ENCODE peak calls at places on chromosome 13, in five cellular contexts. B is T-helper 17 cell; D is tibial nerve; A is stimulated activated CD4-positive, alpha-beta T cell treated with anti-CD3 and anti-CD28 coated beads, Interleukin-4, amount 100 ng/mL, for 48 hours; O is stimulated activated CD8-positive, alpha-beta memory T cell treated with anti-CD3 and anti-CD28 coated beads, Interleukin-15, amount 100 ng/mL, for 24 hours. S is an unnamed sample.
A peak's percentile ranks its signal among the peaks of the same experiment; 100 is the strongest.

GRCh38 chr13:51643114-51643881 is 59.0 kb downstream of the WDFY2 start:
- DNase-seq in O (no peak), D (no peak), B (no peak), A (no peak), S (no peak)

GRCh38 chr13:40503966-40504591 is 162.4 kb downstream of the FOXO1 start:
- DNase-seq in O (no peak), D (no peak), A (no peak), B (no peak), S (no peak)

GRCh38 chr13:35489050-35489449 is 12.6 kb upstream of the MAB21L1 start:
- DNase-seq in A (no peak), O (no peak), B (no peak), D (no peak), S (no peak)

GRCh38 chr13:76795701-76796695 is 90.2 kb downstream of the KCTD12 start:
- DNase-seq in A (no peak), O (no peak), B (no peak), D (no peak), S (no peak)

GRCh38 chr13:42709276-42709675 is 72.1 kb upstream of the FAM216B start:
- DNase-seq in B (no peak), O (no peak), D (no peak), A (no peak), S (no peak)

GRCh38 chr13:40370662-40371061 is 295.8 kb downstream of the FOXO1 start:
- DNase-seq in O (no peak), D (no peak), A (no peak), B (no peak), S (no peak)

GRCh38 chr13:51945149-51945548 is 66.1 kb downstream of the ATP7B start:
- DNase-seq in O (no peak), A (no peak), D (no peak), B (no peak), S (no peak)

GRCh38 chr13:94660695-94661324 is 51.5 kb downstream of the SOX21 start:
- DNase-seq in O (no peak), A (no peak), D (no peak), B (no peak), S (peak; percentile 42)

GRCh38 chr13:40969169-40969901 is 49.8 kb downstream of the ELF1 start:
- DNase-seq in D (no peak), O (no peak), B (no peak), A (peak; percentile 18), S (no peak)

GRCh38 chr13:108115739-108116138 is 99.6 kb downstream of the LIG4 start:
- DNase-seq in A (no peak), D (no peak), O (no peak), B (no peak), S (no peak)

GRCh38 chr13:33123066-33123940 is 107.1 kb downstream of the KL start:
- DNase-seq in O (no peak), B (no peak), A (no peak), D (peak; percentile 60), S (peak; percentile 33)

GRCh38 chr13:32824671-32825070 is 191.6 kb upstream of the KL start:
- DNase-seq in A (no peak), D (no peak), B (no peak), O (no peak), S (no peak)

GRCh38 chr13:26025196-26025595 is 26.6 kb downstream of the SHISA2 start:
- DNase-seq in D (no peak), O (no peak), A (no peak), B (no peak), S (peak; percentile 43)

GRCh38 chr13:75455962-75456361 is 26.0 kb downstream of the TBC1D4 start:
- DNase-seq in B (no peak), A (no peak), D (no peak), O (no peak), S (no peak)

GRCh38 chr13:102040812-102041211 is 361.0 kb downstream of the FGF14 start:
- DNase-seq in A (no peak), B (no peak), D (no peak), O (no peak), S (no peak)